ENCODE peak calls at places on chromosome 5, in five cellular contexts. One of them, this sample, is unnamed.

GRCh38 chr5:58122993-58123392 is 336.9 kb downstream of the PLK2 start:
- DNase-seq in body of pancreas: no peak
- DNase-seq in ascending aorta: no peak
- DNase-seq in nephron progenitor cell: no peak
- DNase-seq in CD4-positive, alpha-beta T cell: no peak
- DNase-seq in this sample: no peak

GRCh38 chr5:168528521-168529360 is at the start of gene FBLL1:
- DNase-seq in CD4-positive, alpha-beta T cell: no peak
- DNase-seq in nephron progenitor cell: peak; percentile 89
- DNase-seq in body of pancreas: peak; percentile 5
- DNase-seq in ascending aorta: no peak
- DNase-seq in this sample: peak; percentile 67

GRCh38 chr5:85604786-85605185 is 1013.0 kb upstream of the COX7C start:
- DNase-seq in body of pancreas: no peak
- DNase-seq in CD4-positive, alpha-beta T cell: no peak
- DNase-seq in ascending aorta: no peak
- DNase-seq in nephron progenitor cell: no peak
- DNase-seq in this sample: no peak

GRCh38 chr5:142900926-142901325 is 130.7 kb downstream of the ARHGAP26 start:
- DNase-seq in nephron progenitor cell: no peak
- DNase-seq in ascending aorta: no peak
- DNase-seq in body of pancreas: no peak
- DNase-seq in CD4-positive, alpha-beta T cell: no peak
- DNase-seq in this sample: no peak

GRCh38 chr5:93665649-93666048 is 75.8 kb downstream of the POU5F2 start:
- DNase-seq in nephron progenitor cell: no peak
- DNase-seq in CD4-positive, alpha-beta T cell: no peak
- DNase-seq in ascending aorta: no peak
- DNase-seq in body of pancreas: no peak
- DNase-seq in this sample: no peak

GRCh38 chr5:116671211-116671736 is 96.7 kb upstream of the SEMA6A start:
- DNase-seq in body of pancreas: no peak
- DNase-seq in CD4-positive, alpha-beta T cell: no peak
- DNase-seq in ascending aorta: no peak
- DNase-seq in nephron progenitor cell: no peak
- DNase-seq in this sample: no peak

GRCh38 chr5:103223031-103223955 is 35.3 kb upstream of the MACIR start:
- DNase-seq in CD4-positive, alpha-beta T cell: no peak
- DNase-seq in ascending aorta: no peak
- DNase-seq in body of pancreas: no peak
- DNase-seq in nephron progenitor cell: no peak
- DNase-seq in this sample: no peak

GRCh38 chr5:176658817-176659216 is 11.5 kb downstream of the TSPAN17 start:
- DNase-seq in CD4-positive, alpha-beta T cell: no peak
- DNase-seq in nephron progenitor cell: no peak
- DNase-seq in ascending aorta: no peak
- DNase-seq in body of pancreas: peak; percentile 32
- DNase-seq in this sample: no peak

GRCh38 chr5:61262080-61262479 is 70.0 kb upstream of the ZSWIM6 start:
- DNase-seq in ascending aorta: no peak
- DNase-seq in nephron progenitor cell: no peak
- DNase-seq in body of pancreas: no peak
- DNase-seq in CD4-positive, alpha-beta T cell: no peak
- DNase-seq in this sample: no peak

GRCh38 chr5:120655828-120656435 is 191.8 kb downstream of the PRR16 start:
- DNase-seq in nephron progenitor cell: peak; percentile 59
- DNase-seq in CD4-positive, alpha-beta T cell: no peak
- DNase-seq in body of pancreas: peak; percentile 50
- DNase-seq in ascending aorta: no peak
- DNase-seq in this sample: peak; percentile 29

GRCh38 chr5:143826909-143827514 is 15.1 kb downstream of the HMHB1 start:
- DNase-seq in nephron progenitor cell: no peak
- DNase-seq in body of pancreas: no peak
- DNase-seq in ascending aorta: no peak
- DNase-seq in CD4-positive, alpha-beta T cell: no peak
- DNase-seq in this sample: no peak

GRCh38 chr5:107513337-107514125 is 157.2 kb downstream of the EFNA5 start:
- DNase-seq in ascending aorta: no peak
- DNase-seq in nephron progenitor cell: no peak
- DNase-seq in body of pancreas: no peak
- DNase-seq in CD4-positive, alpha-beta T cell: no peak
- DNase-seq in this sample: no peak

GRCh38 chr5:160616712-160617497 is 195.2 kb downstream of the PTTG1 start:
- DNase-seq in ascending aorta: no peak
- DNase-seq in CD4-positive, alpha-beta T cell: no peak
- DNase-seq in nephron progenitor cell: no peak
- DNase-seq in body of pancreas: no peak
- DNase-seq in this sample: no peak

GRCh38 chr5:53560028-53560427 is 411 bp upstream of the NDUFS4 start:
- DNase-seq in CD4-positive, alpha-beta T cell: no peak
- DNase-seq in body of pancreas: no peak
- DNase-seq in ascending aorta: no peak
- DNase-seq in nephron progenitor cell: no peak
- DNase-seq in this sample: no peak

GRCh38 chr5:141742866-141743651 is 61.0 kb upstream of the ARAP3 start:
- DNase-seq in nephron progenitor cell: peak; percentile 89
- DNase-seq in body of pancreas: no peak
- DNase-seq in CD4-positive, alpha-beta T cell: no peak
- DNase-seq in ascending aorta: no peak
- DNase-seq in this sample: peak; percentile 64

GRCh38 chr5:164627051-164627450 is 1121.6 kb downstream of the MAT2B start:
- DNase-seq in ascending aorta: no peak
- DNase-seq in nephron progenitor cell: no peak
- DNase-seq in body of pancreas: no peak
- DNase-seq in CD4-positive, alpha-beta T cell: no peak
- DNase-seq in this sample: no peak

GRCh38 chr5:132470596-132470995 is 20.0 kb downstream of the IRF1 start:
- DNase-seq in nephron progenitor cell: no peak
- DNase-seq in body of pancreas: no peak
- DNase-seq in ascending aorta: no peak
- DNase-seq in CD4-positive, alpha-beta T cell: no peak
- DNase-seq in this sample: no peak

GRCh38 chr5:115392611-115393010 is 96.2 kb upstream of the CCDC112 start:
- DNase-seq in body of pancreas: no peak
- DNase-seq in ascending aorta: no peak
- DNase-seq in nephron progenitor cell: no peak
- DNase-seq in CD4-positive, alpha-beta T cell: no peak
- DNase-seq in this sample: no peak

GRCh38 chr5:38382898-38383297 is 124.5 kb downstream of the EGFLAM start:
- DNase-seq in CD4-positive, alpha-beta T cell: peak; percentile 25
- DNase-seq in body of pancreas: peak; percentile 79
- DNase-seq in nephron progenitor cell: peak; percentile 72
- DNase-seq in ascending aorta: peak; percentile 14
- DNase-seq in this sample: peak; percentile 48

GRCh38 chr5:77390795-77391194 is 101.3 kb downstream of the WDR41 start:
- DNase-seq in body of pancreas: peak; percentile 8
- DNase-seq in CD4-positive, alpha-beta T cell: no peak
- DNase-seq in ascending aorta: no peak
- DNase-seq in nephron progenitor cell: no peak
- DNase-seq in this sample: no peak

GRCh38 chr5:39072915-39073758 is 1.1 kb downstream of the RICTOR start:
- DNase-seq in body of pancreas: peak; percentile 55
- DNase-seq in nephron progenitor cell: peak; percentile 52
- DNase-seq in ascending aorta: no peak
- DNase-seq in CD4-positive, alpha-beta T cell: peak; percentile 41
- DNase-seq in this sample: peak; percentile 33

GRCh38 chr5:127650022-127650421 is 1.1 kb downstream of the CTXN3 start:
- DNase-seq in body of pancreas: no peak
- DNase-seq in ascending aorta: no peak
- DNase-seq in nephron progenitor cell: no peak
- DNase-seq in CD4-positive, alpha-beta T cell: no peak
- DNase-seq in this sample: no peak

GRCh38 chr5:92552206-92553160 is 1028.5 kb downstream of the NR2F1-AS1 start:
- DNase-seq in ascending aorta: no peak
- DNase-seq in CD4-positive, alpha-beta T cell: no peak
- DNase-seq in body of pancreas: no peak
- DNase-seq in nephron progenitor cell: no peak
- DNase-seq in this sample: no peak

GRCh38 chr5:62190173-62190572 is 115.8 kb upstream of the KIF2A start:
- DNase-seq in body of pancreas: no peak
- DNase-seq in CD4-positive, alpha-beta T cell: no peak
- DNase-seq in ascending aorta: no peak
- DNase-seq in nephron progenitor cell: no peak
- DNase-seq in this sample: no peak

GRCh38 chr5:95940758-95941682 is 20.6 kb downstream of the ELL2 start:
- DNase-seq in body of pancreas: no peak
- DNase-seq in nephron progenitor cell: peak; percentile 31
- DNase-seq in ascending aorta: no peak
- DNase-seq in CD4-positive, alpha-beta T cell: no peak
- DNase-seq in this sample: no peak

GRCh38 chr5:34870382-34870781 is 31.4 kb downstream of the TTC23L start:
- DNase-seq in body of pancreas: no peak
- DNase-seq in nephron progenitor cell: no peak
- DNase-seq in CD4-positive, alpha-beta T cell: no peak
- DNase-seq in ascending aorta: no peak
- DNase-seq in this sample: no peak
- TF ChIP-seq CTCF in body of pancreas: no peak
- TF ChIP-seq CTCF in nephron progenitor cell: no peak
- TF ChIP-seq CTCF in CD4-positive, alpha-beta T cell: no peak
- TF ChIP-seq CTCF in ascending aorta: no peak
- TF ChIP-seq CTCF in this sample: no peak

GRCh38 chr5:67774796-67775195 is 440.8 kb upstream of the PIK3R1 start:
- DNase-seq in CD4-positive, alpha-beta T cell: no peak
- DNase-seq in body of pancreas: no peak
- DNase-seq in ascending aorta: no peak
- DNase-seq in nephron progenitor cell: no peak
- DNase-seq in this sample: no peak

GRCh38 chr5:67771221-67771620 is 444.3 kb upstream of the PIK3R1 start:
- DNase-seq in body of pancreas: no peak
- DNase-seq in ascending aorta: no peak
- DNase-seq in CD4-positive, alpha-beta T cell: no peak
- DNase-seq in nephron progenitor cell: no peak
- DNase-seq in this sample: no peak

GRCh38 chr5:67773439-67773988 is 442.0 kb upstream of the PIK3R1 start:
- DNase-seq in body of pancreas: peak; percentile 28
- DNase-seq in nephron progenitor cell: no peak
- DNase-seq in CD4-positive, alpha-beta T cell: no peak
- DNase-seq in ascending aorta: no peak
- DNase-seq in this sample: no peak

GRCh38 chr5:67771791-67772190 is 443.8 kb upstream of the PIK3R1 start:
- DNase-seq in ascending aorta: no peak
- DNase-seq in CD4-positive, alpha-beta T cell: no peak
- DNase-seq in nephron progenitor cell: no peak
- DNase-seq in body of pancreas: no peak
- DNase-seq in this sample: no peak

DNA sequence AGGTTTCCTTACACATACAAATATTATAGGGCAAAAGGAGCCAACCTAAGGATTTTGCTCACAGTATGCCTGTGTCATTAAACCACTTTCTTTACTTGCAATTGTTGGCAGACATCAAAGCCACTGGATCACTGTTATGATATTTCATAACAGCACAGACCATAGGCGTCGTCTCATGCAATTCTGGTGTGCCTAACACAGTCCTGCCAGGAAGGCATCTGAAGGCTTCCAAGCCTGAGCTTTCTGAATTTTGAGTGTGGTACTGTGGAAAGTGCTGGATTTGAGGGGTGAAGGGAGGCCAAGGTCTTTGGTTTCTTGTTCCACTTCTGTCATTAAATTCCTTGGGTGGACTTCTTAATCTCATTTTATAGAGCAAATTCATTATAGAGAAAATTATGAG is 441.4 kb upstream of the PIK3R1 start:
- DNase-seq in nephron progenitor cell: no peak
- DNase-seq in CD4-positive, alpha-beta T cell: no peak
- DNase-seq in ascending aorta: no peak
- DNase-seq in body of pancreas: no peak
- DNase-seq in this sample: no peak
- TF ChIP-seq CTCF in nephron progenitor cell: no peak
- TF ChIP-seq CTCF in CD4-positive, alpha-beta T cell: no peak
- TF ChIP-seq CTCF in ascending aorta: no peak
- TF ChIP-seq CTCF in body of pancreas: no peak
- TF ChIP-seq CTCF in this sample: no peak

DNA sequence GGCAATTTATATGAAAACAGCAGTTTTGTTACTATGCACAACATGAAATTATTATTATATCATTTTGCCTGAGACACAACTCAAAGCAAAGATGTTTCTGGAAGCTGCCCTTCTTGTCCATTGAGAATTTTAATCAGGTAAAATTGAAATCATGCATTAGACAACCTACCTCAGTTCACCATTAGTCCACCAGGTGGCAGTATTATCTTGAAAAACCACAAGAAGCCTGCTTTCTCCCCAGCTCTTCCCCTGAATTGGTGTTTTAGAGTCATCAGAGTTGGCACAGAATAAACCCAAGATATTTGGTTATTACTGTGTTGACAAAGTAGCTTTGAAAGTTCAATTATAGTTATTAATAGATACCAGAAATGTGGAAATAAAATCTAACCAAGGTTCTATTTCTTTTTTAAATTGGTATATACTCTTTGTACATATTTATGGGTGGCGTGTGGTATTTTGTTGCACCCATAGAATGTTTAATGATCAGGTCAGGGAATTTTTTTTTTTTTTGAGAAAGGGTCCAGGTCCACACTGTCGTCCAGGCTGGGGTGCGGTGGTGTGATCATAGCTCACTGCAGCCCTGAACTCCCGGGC is 25.7 kb downstream of the UTP15 start:
- DNase-seq in ascending aorta: no peak
- DNase-seq in body of pancreas: peak; percentile 83
- DNase-seq in nephron progenitor cell: peak; percentile 49
- DNase-seq in CD4-positive, alpha-beta T cell: peak; percentile 9
- DNase-seq in this sample: peak; percentile 44
- TF ChIP-seq CTCF in ascending aorta: peak; percentile 78
- TF ChIP-seq CTCF in body of pancreas: peak; percentile 80
- TF ChIP-seq CTCF in nephron progenitor cell: peak; percentile 83
- TF ChIP-seq CTCF in CD4-positive, alpha-beta T cell: peak; percentile 92
- TF ChIP-seq CTCF in this sample: peak; percentile 88

GRCh38 chr5:172395483-172395882 is 58.8 kb downstream of the SH3PXD2B start:
- DNase-seq in ascending aorta: no peak
- DNase-seq in CD4-positive, alpha-beta T cell: no peak
- DNase-seq in body of pancreas: no peak
- DNase-seq in nephron progenitor cell: no peak
- DNase-seq in this sample: no peak

GRCh38 chr5:172385661-172386187 is 68.6 kb downstream of the SH3PXD2B start:
- DNase-seq in ascending aorta: no peak
- DNase-seq in body of pancreas: no peak
- DNase-seq in nephron progenitor cell: no peak
- DNase-seq in CD4-positive, alpha-beta T cell: no peak
- DNase-seq in this sample: no peak

GRCh38 chr5:172385164-172385563 is 69.2 kb downstream of the SH3PXD2B start:
- DNase-seq in CD4-positive, alpha-beta T cell: no peak
- DNase-seq in body of pancreas: no peak
- DNase-seq in nephron progenitor cell: no peak
- DNase-seq in ascending aorta: no peak
- DNase-seq in this sample: no peak

DNA sequence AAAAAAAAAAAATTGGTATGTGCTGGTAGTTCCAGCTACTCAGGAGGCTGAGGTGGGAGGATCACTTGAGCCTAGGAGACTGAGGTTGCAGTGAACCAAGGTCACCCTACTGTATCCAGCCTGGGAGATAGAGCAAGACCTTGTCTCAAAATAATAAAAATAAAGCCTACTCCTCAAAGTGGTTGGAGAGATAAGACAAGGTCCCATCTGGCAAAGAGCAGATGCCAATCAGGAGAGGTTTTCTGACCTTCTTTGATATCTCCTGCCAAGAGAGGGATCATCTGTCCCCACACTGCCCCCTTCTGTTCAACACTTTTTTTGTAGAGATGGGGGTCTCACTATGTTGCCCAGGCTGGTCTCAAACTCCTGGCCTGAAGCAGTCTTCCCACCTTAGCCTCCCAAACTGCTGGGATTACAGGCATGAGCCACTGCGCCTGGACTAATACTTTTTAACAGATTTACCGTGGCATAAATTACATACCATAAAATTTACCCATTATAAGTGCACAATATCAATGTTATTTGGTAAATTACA is 64.7 kb downstream of the SH3PXD2B start:
- DNase-seq in ascending aorta: no peak
- DNase-seq in nephron progenitor cell: no peak
- DNase-seq in body of pancreas: no peak
- DNase-seq in CD4-positive, alpha-beta T cell: no peak
- DNase-seq in this sample: no peak
- TF ChIP-seq CTCF in ascending aorta: no peak
- TF ChIP-seq CTCF in nephron progenitor cell: no peak
- TF ChIP-seq CTCF in body of pancreas: no peak
- TF ChIP-seq CTCF in CD4-positive, alpha-beta T cell: no peak
- TF ChIP-seq CTCF in this sample: no peak

This sample was measured in progenitor cell of endocrine pancreas.